ENCODE peak calls at places on chromosomes 6 and 20, in five cellular contexts. R, N, D, E and V are unnamed samples.

GRCh38 chr6:43926644-43927524 is 156.9 kb downstream of the VEGFA start:
- DNase-seq in E (no peak), N (peak; percentile 92), D (peak; percentile 70), R (peak; percentile 53), V (peak; percentile 94)

GRCh38 chr6:135306740-135307420 is 125.8 kb downstream of the MYB start:
- DNase-seq in D (no peak), R (no peak), N (no peak), E (no peak), V (no peak)

GRCh38 chr6:11938285-11938890 is 73.7 kb upstream of the HIVEP1 start:
- DNase-seq in N (no peak), E (no peak), R (no peak), D (peak; percentile 71), V (no peak)

GRCh38 chr6:162442675-162443074 is 284.9 kb downstream of the PRKN start:
- DNase-seq in E (peak; percentile 62), R (peak; percentile 41), N (no peak), D (peak; percentile 73), V (peak; percentile 8)

GRCh38 chr20:63483834-63484233 is 11.4 kb upstream of the KCNQ2 start:
- DNase-seq in R (no peak), D (peak; percentile 71), E (no peak), N (no peak), V (no peak)

GRCh38 chr20:63006611-63007471 is at the start of gene BHLHE23:
- DNase-seq in D (peak; percentile 86), E (peak; percentile 75), R (peak; percentile 69), N (no peak), V (no peak)

GRCh38 chr6:135251964-135252429 is 70.9 kb downstream of the MYB start:
- DNase-seq in D (no peak), E (no peak), R (no peak), N (peak; percentile 73), V (peak; percentile 69)

GRCh38 chr6:8857160-8857559 is 421.8 kb upstream of the SLC35B3 start:
- DNase-seq in D (no peak), R (no peak), N (no peak), E (no peak), V (no peak)

GRCh38 chr6:21984551-21984950 is 312.3 kb downstream of the PRL start:
- DNase-seq in D (no peak), E (no peak), R (no peak), N (no peak), V (no peak)

GRCh38 chr6:161374971-161375873 is 101.4 kb upstream of the AGPAT4 start:
- DNase-seq in D (peak; percentile 73), R (no peak), E (no peak), N (no peak), V (no peak)

GRCh38 chr6:9173229-9173628 is 737.9 kb upstream of the SLC35B3 start:
- DNase-seq in D (no peak), R (no peak), E (no peak), N (no peak), V (no peak)

GRCh38 chr6:150491131-150491795 is 108.4 kb upstream of the PLEKHG1 start:
- DNase-seq in R (no peak), N (no peak), E (no peak), D (no peak), V (no peak)

GRCh38 chr6:143294265-143294664 is 156.2 kb downstream of the ADAT2 start:
- DNase-seq in D (no peak), E (no peak), R (no peak), N (no peak), V (no peak)

GRCh38 chr6:12751694-12752304 is 35.2 kb downstream of the PHACTR1 start:
- DNase-seq in E (peak; percentile 90), N (peak; percentile 12), R (peak; percentile 78), D (peak; percentile 66), V (peak; percentile 54)

GRCh38 chr6:151284012-151284411 is 44.2 kb downstream of the AKAP12 start:
- DNase-seq in D (no peak), N (no peak), E (no peak), R (no peak), V (no peak)

GRCh38 chr20:23881371-23881770 is 1.8 kb upstream of the CST5 start:
- DNase-seq in E (no peak), N (no peak), D (no peak), R (no peak), V (no peak)

GRCh38 chr6:100664274-100665040 is 199.7 kb upstream of the SIM1 start:
- DNase-seq in R (peak; percentile 3), D (no peak), E (no peak), N (peak; percentile 57), V (peak; percentile 49)

GRCh38 chr6:111061493-111061892 is 25.8 kb upstream of the SLC16A10 start:
- DNase-seq in R (no peak), E (no peak), N (peak; percentile 12), D (no peak), V (no peak)

GRCh38 chr6:84220809-84221409 is 6.5 kb downstream of the CEP162 start:
- DNase-seq in D (no peak), E (no peak), R (no peak), N (peak; percentile 36), V (peak; percentile 30)

GRCh38 chr20:48204499-48204898 is 419.2 kb upstream of the SULF2 start:
- DNase-seq in R (no peak), D (no peak), N (no peak), E (no peak), V (no peak)

GRCh38 chr20:47870475-47870874 is 85.2 kb upstream of the SULF2 start:
- DNase-seq in R (no peak), E (no peak), N (no peak), D (no peak), V (no peak)

GRCh38 chr6:41531016-41531415 is 15.2 kb upstream of the FOXP4 start:
- DNase-seq in D (no peak), R (no peak), E (no peak), N (no peak), V (no peak)

GRCh38 chr20:7758436-7758835 is 181.8 kb downstream of the HAO1 start:
- DNase-seq in R (no peak), E (no peak), N (no peak), D (no peak), V (peak; percentile 41)

GRCh38 chr6:36545767-36546663 is 1.3 kb downstream of the STK38 start:
- DNase-seq in N (peak; percentile 31), D (no peak), E (no peak), R (no peak), V (peak; percentile 66)

GRCh38 chr6:151806757-151807512 is 547 bp upstream of the ESR1 start:
- DNase-seq in N (no peak), R (no peak), D (no peak), E (peak; percentile 43), V (no peak)

GRCh38 chr20:39886650-39887190 is 802.3 kb downstream of the MAFB start:
- DNase-seq in N (no peak), R (no peak), E (no peak), D (no peak), V (no peak)

GRCh38 chr6:56992703-56993102 is 37.8 kb downstream of the BEND6 start:
- DNase-seq in N (peak; percentile 3), R (no peak), E (no peak), D (no peak), V (no peak)

GRCh38 chr6:34447915-34448314 is 18.0 kb upstream of the PACSIN1 start:
- DNase-seq in R (no peak), N (no peak), D (peak; percentile 76), E (peak; percentile 75), V (no peak)

GRCh38 chr6:139313229-139313628 is 21.4 kb upstream of the TXLNB start:
- DNase-seq in R (peak; percentile 27), D (peak; percentile 39), E (no peak), N (no peak), V (no peak)

GRCh38 chr6:105243487-105243886 is 63.7 kb upstream of the POPDC3 start:
- DNase-seq in E (no peak), D (no peak), R (no peak), N (peak; percentile 50), V (peak; percentile 80)

GRCh38 chr6:3162565-3163247 is 5.4 kb upstream of the TUBB2A start:
- DNase-seq in E (peak; percentile 85), R (peak; percentile 77), N (peak; percentile 71), D (peak; percentile 81), V (peak; percentile 89)

GRCh38 chr6:166955121-166955864 is 1.1 kb downstream of the RNASET2 start:
- DNase-seq in D (no peak), E (no peak), R (peak; percentile 12), N (no peak), V (peak; percentile 25)

GRCh38 chr20:62739067-62739466 is 30.4 kb downstream of the NTSR1 start:
- DNase-seq in R (no peak), N (no peak), E (no peak), D (no peak), V (no peak)

GRCh38 chr6:156794963-156795362 is 17.8 kb downstream of the ARID1B start:
- DNase-seq in R (no peak), E (no peak), N (no peak), D (no peak), V (no peak)
- H3K9ac ChIP-seq in R (no peak overlapping the region), E (no peak overlapping the region), N (no peak overlapping the region), D (no peak overlapping the region), V (no peak overlapping the region)

DNA sequence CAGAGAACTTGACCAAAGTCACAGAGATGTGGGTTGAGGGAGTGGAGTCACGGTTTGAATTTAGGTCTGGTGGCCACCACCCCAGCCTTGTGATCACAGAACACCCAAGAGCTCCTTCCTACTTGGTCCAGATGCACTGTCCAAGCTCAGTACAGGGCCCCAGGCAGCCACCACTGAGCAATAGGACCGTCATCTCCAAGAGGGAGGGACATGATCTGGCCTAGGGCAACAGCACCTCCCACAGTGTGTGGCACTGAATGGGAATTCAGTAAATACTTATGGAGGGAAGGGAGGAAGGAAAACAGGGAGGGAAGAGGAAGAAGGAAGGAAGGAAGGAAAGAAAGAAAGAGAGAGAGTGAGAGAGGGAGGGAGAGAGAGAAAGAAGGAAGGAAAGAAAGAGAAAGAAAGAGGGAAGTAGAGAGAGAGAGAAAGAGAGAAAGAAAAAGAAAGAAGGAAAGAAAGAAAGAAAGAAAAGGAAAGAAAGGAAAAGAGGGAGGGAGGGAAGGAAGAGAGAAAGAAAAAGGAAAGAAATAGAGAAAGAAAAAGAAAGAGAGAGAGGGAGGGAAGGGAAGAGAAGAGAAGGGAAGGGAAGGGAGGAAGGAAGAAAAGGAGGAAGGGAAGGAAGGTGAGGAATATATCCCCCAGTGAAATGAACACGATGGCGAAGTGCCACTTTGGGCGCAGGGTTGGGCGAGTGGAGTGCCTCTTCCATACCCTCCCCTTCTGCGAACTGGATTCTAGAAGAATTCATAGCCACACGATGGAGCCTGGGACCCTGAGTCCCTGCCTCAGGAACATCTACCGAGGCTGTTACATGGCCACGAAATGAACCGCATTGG is 243.7 kb downstream of the TFAP2C start:
- DNase-seq in R (no peak), D (no peak), E (no peak), N (no peak), V (no peak)
- H3K18ac ChIP-seq in R (peak overlapping the region; percentile 38), D (no peak overlapping the region), E (no peak overlapping the region), N (no peak overlapping the region), V (no peak overlapping the region)

DNA sequence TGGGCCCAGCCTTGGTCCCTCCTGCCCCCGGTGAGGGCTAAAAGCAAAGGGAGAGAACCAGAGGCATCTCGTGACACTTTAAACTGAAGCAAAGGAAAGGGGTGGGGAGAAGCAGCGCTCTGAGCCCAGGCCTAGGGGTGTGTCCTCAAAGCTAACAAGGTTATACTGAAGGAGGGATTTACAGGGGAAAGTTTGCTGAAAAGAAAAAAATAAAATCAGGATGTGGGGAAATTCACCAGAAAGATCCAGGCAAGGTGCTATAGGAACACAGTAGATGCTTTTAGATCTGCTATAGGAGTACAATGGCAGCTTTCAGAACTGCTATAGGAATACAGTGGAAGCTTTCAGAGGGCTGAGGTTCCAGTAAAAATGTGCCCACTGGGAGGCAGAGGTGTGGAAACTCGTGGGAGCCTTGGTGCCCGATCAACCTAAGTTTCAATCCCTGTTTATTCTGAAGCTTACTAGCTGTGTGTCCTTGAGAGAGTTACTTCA is at the start of gene COL9A1:
- DNase-seq in D (no peak), N (no peak), E (no peak), R (no peak), V (no peak)
- H4K91ac ChIP-seq in D (no peak within 1 kb of the TSS), N (no peak within 1 kb of the TSS), E (no peak within 1 kb of the TSS), R (no peak within 1 kb of the TSS), V (no peak within 1 kb of the TSS)

GRCh38 chr20:32087117-32087516 is 22.4 kb upstream of the TM9SF4 start:
- DNase-seq in R (no peak), E (no peak), N (no peak), D (no peak), V (no peak)
- H3K9ac ChIP-seq in R (no peak overlapping the region), E (no peak overlapping the region), N (no peak overlapping the region), D (no peak overlapping the region), V (no peak overlapping the region)